ENCODE peak calls at places on chromosome 15, in four cellular contexts. P is HepG2, Q is K562, E is GM12878. Y is an unnamed sample.

GRCh38 chr15:60782316-60782715 is 303.4 kb upstream of the ICE2 start:
- DNase-seq in P (no peak), Q (no peak), E (no peak), Y (no peak)

GRCh38 chr15:51380999-51381806 is 39.7 kb downstream of the GLDN start:
- DNase-seq in P (peak; percentile 77), Q (peak; percentile 85), E (peak; percentile 34), Y (peak; percentile 63)

GRCh38 chr15:48861813-48862431 is 16.0 kb upstream of the EID1 start:
- DNase-seq in P (peak; percentile 57), Q (peak; percentile 41), E (no peak), Y (peak; percentile 45)

GRCh38 chr15:29452881-29453731 is 183.5 kb upstream of the NSMCE3 start:
- DNase-seq in P (no peak), Q (no peak), E (no peak), Y (no peak)

GRCh38 chr15:48630245-48630644 is 15.3 kb downstream of the FBN1 start:
- DNase-seq in P (no peak), Q (no peak), E (no peak), Y (no peak)

GRCh38 chr15:38398134-38398533 is 55.8 kb upstream of the FAM98B start:
- DNase-seq in P (peak; percentile 13), Q (no peak), E (no peak), Y (no peak)

GRCh38 chr15:62873203-62873602 is 169.3 kb upstream of the TPM1 start:
- DNase-seq in P (no peak), Q (no peak), E (no peak), Y (no peak)

GRCh38 chr15:56918907-56919707 is 663 bp downstream of the TCF12 start:
- DNase-seq in P (peak; percentile 25), Q (peak; percentile 58), E (no peak), Y (peak; percentile 31)

GRCh38 chr15:73464602-73465001 is 21.6 kb downstream of the REC114 start:
- DNase-seq in P (no peak), Q (no peak), E (no peak), Y (peak; percentile 44)

GRCh38 chr15:52765779-52766178 is 24.4 kb downstream of the ONECUT1 start:
- DNase-seq in P (peak; percentile 33), Q (no peak), E (no peak), Y (peak; percentile 26)

GRCh38 chr15:51758645-51759044 is 7.2 kb downstream of the TMOD2 start:
- DNase-seq in P (no peak), Q (no peak), E (no peak), Y (no peak)

GRCh38 chr15:51405646-51406194 is 64.3 kb downstream of the GLDN start:
- DNase-seq in P (no peak), Q (no peak), E (no peak), Y (no peak)

GRCh38 chr15:98718426-98719168 is 70.3 kb downstream of the IGF1R start:
- DNase-seq in P (no peak), Q (no peak), E (no peak), Y (no peak)

GRCh38 chr15:80574590-80574989 is 120.5 kb upstream of the ABHD17C start:
- DNase-seq in P (no peak), Q (no peak), E (no peak), Y (no peak)

GRCh38 chr15:20340931-20341661 is 200.5 kb downstream of the GOLGA6L6 start:
- DNase-seq in P (no peak), Q (peak; percentile 24), E (no peak), Y (no peak)

GRCh38 chr15:38528279-38528678 is 36.3 kb downstream of the RASGRP1 start:
- DNase-seq in P (no peak), Q (no peak), E (no peak), Y (no peak)

GRCh38 chr15:45603881-45604280 is 16.7 kb downstream of the BLOC1S6 start:
- DNase-seq in P (no peak), Q (no peak), E (no peak), Y (no peak)

GRCh38 chr15:72116680-72117447 is 1.1 kb downstream of the MYO9A start:
- DNase-seq in P (no peak), Q (no peak), E (no peak), Y (peak; percentile 22)

GRCh38 chr15:40088929-40089755 is 19.5 kb downstream of the BMF start:
- DNase-seq in P (no peak), Q (peak; percentile 59), E (no peak), Y (no peak)

GRCh38 chr15:31439328-31439727 is 112.7 kb downstream of the KLF13 start:
- DNase-seq in P (peak; percentile 35), Q (peak; percentile 44), E (no peak), Y (no peak)

GRCh38 chr15:59741274-59741906 is 52.3 kb upstream of the BNIP2 start:
- DNase-seq in P (peak; percentile 18), Q (no peak), E (no peak), Y (peak; percentile 60)

GRCh38 chr15:66898656-66899402 is 166.6 kb upstream of the SMAD3 start:
- DNase-seq in P (no peak), Q (no peak), E (no peak), Y (no peak)

GRCh38 chr15:44102675-44103254 is 92.3 kb downstream of the FRMD5 start:
- DNase-seq in P (peak; percentile 75), Q (no peak), E (no peak), Y (no peak)

GRCh38 chr15:87477759-87478687 is 778.5 kb downstream of the NTRK3 start:
- DNase-seq in P (no peak), Q (no peak), E (no peak), Y (peak; percentile 10)
- TF ChIP-seq TARDBP in P (no peak), Q (no peak), E (no peak), Y (no peak)

GRCh38 chr15:67945131-67945530 is 105.3 kb upstream of the RNU6-1 start:
- DNase-seq in P (no peak), Q (no peak), E (no peak), Y (no peak)

GRCh38 chr15:67946701-67947100 is 106.9 kb upstream of the RNU6-1 start:
- DNase-seq in P (no peak), Q (no peak), E (peak; percentile 68), Y (no peak)

GRCh38 chr15:67943961-67944674 is 104.3 kb upstream of the RNU6-1 start:
- DNase-seq in P (no peak), Q (no peak), E (no peak), Y (no peak)

GRCh38 chr15:67947254-67948039 is 106.7 kb upstream of the PIAS1 start:
- DNase-seq in P (peak; percentile 37), Q (no peak), E (no peak), Y (no peak)

GRCh38 chr15:67945951-67946700 is 106.3 kb upstream of the RNU6-1 start:
- DNase-seq in P (peak; percentile 98), Q (peak; percentile 50), E (no peak), Y (peak; percentile 49)
- TF ChIP-seq FOXK2 in P (no peak), Q (no peak), E (no peak), Y (no peak)

GRCh38 chr15:81747026-81747425 is 298.8 kb downstream of the MEX3B start:
- DNase-seq in P (no peak), Q (no peak), E (no peak), Y (no peak)
- TF ChIP-seq TARDBP in P (no peak), Q (no peak), E (no peak), Y (no peak)

GRCh38 chr15:85770014-85770721 is 24.6 kb downstream of the KLHL25 start:
- DNase-seq in P (no peak), Q (no peak), E (no peak), Y (no peak)
- TF ChIP-seq FOXK2 in P (no peak), Q (no peak), E (no peak), Y (no peak)

GRCh38 chr15:74500401-74500800 is 39.4 kb upstream of the UBL7 start:
- DNase-seq in P (no peak), Q (no peak), E (no peak), Y (no peak)

GRCh38 chr15:74502301-74502700 is 38.7 kb upstream of the ARID3B start:
- DNase-seq in P (no peak), Q (no peak), E (no peak), Y (no peak)

GRCh38 chr15:74505837-74506514 is 35.0 kb upstream of the ARID3B start:
- DNase-seq in P (no peak), Q (no peak), E (no peak), Y (no peak)

GRCh38 chr15:74506515-74506840 is 34.5 kb upstream of the ARID3B start:
- DNase-seq in P (no peak), Q (no peak), E (no peak), Y (no peak)

DNA sequence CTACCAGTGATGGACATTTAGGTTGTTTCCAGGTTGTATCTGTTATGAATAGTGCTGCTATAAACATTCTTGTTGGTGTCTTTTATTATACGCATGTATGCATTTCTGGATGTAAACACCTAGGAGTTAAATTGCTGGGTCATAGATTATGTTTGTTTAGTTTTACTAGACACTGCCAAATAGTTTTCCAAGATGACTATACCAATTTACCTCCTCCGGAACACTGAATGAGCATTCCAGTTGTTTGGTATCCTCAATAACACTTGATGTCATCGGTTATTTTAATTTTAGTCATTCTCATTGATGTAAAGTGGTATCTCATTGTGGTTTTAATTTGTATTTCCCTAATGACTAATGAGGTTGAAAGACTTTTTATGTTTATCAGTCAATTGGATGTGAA is 36.6 kb upstream of the ARID3B start:
- DNase-seq in P (no peak), Q (no peak), E (no peak), Y (no peak)
- TF ChIP-seq TARDBP in P (no peak), Q (no peak), E (no peak), Y (no peak)

GRCh38 chr15:90018216-90018831 is 17.2 kb downstream of the ZNF710 start:
- DNase-seq in P (no peak), Q (no peak), E (no peak), Y (no peak)

GRCh38 chr15:90019611-90020010 is 18.5 kb downstream of the ZNF710 start:
- DNase-seq in P (no peak), Q (no peak), E (no peak), Y (no peak)

GRCh38 chr15:90013503-90013937 is 12.4 kb downstream of the ZNF710 start:
- DNase-seq in P (no peak), Q (no peak), E (no peak), Y (no peak)

GRCh38 chr15:90015749-90016148 is 14.6 kb downstream of the ZNF710 start:
- DNase-seq in P (no peak), Q (no peak), E (no peak), Y (no peak)

GRCh38 chr15:90016721-90017120 is 15.6 kb downstream of the ZNF710 start:
- DNase-seq in P (no peak), Q (no peak), E (no peak), Y (no peak)
- TF ChIP-seq FOXK2 in P (no peak), Q (no peak), E (no peak), Y (no peak)